ENCODE peak calls at places on chromosome 13, in seven cellular contexts. N, L, B, C, Y, Q and G are unnamed samples.

GRCh38 chr13:44417876-44418275 is 44.3 kb downstream of the SERP2 start:
- DNase-seq in C (no peak), Y (no peak), B (no peak), L (no peak), Q (peak), N (no peak), G (no peak)

GRCh38 chr13:24644051-24644450 is 36.2 kb upstream of the ATP12A start:
- DNase-seq in N (no peak), Q (no peak), B (no peak), L (no peak), C (no peak), Y (no peak), G (no peak)

GRCh38 chr13:34967851-34968562 is 25.9 kb downstream of the NBEA start:
- DNase-seq in Y (no peak), L (no peak), Q (no peak), C (no peak), B (no peak), N (no peak), G (no peak)

GRCh38 chr13:75881109-75881775 is 245.1 kb downstream of the LMO7 start:
- DNase-seq in C (no peak), Q (no peak), B (no peak), N (no peak), Y (no peak), L (no peak), G (no peak)

GRCh38 chr13:60837806-60838205 is 440.8 kb downstream of the TDRD3 start:
- DNase-seq in N (no peak), B (no peak), Y (no peak), Q (no peak), C (no peak), L (no peak), G (no peak)

GRCh38 chr13:67296511-67296910 is 66.4 kb upstream of the PCDH9 start:
- DNase-seq in N (no peak), Y (no peak), C (no peak), Q (no peak), B (no peak), L (no peak), G (no peak)

GRCh38 chr13:25473864-25474263 is 102.1 kb downstream of the ATP8A2 start:
- DNase-seq in B (no peak), L (no peak), N (no peak), C (no peak), Y (no peak), Q (no peak), G (no peak)

GRCh38 chr13:30666113-30666512 is 48.4 kb downstream of the USPL1 start:
- DNase-seq in C (no peak), B (no peak), N (no peak), Q (no peak), L (no peak), Y (no peak), G (no peak)

GRCh38 chr13:96984061-96984508 is 10.2 kb downstream of the OXGR1 start:
- DNase-seq in Y (no peak), N (no peak), Q (no peak), C (peak), B (peak), L (peak), G (no peak)

GRCh38 chr13:26721251-26721939 is 39.2 kb downstream of the GPR12 start:
- DNase-seq in C (no peak), B (peak), L (no peak), N (no peak), Y (no peak), Q (peak), G (peak)

GRCh38 chr13:98535501-98536357 is 41.2 kb downstream of the STK24 start:
- DNase-seq in Y (no peak), C (no peak), N (no peak), B (no peak), L (no peak), Q (no peak), G (no peak)

GRCh38 chr13:34751492-34751891 is 190.6 kb upstream of the NBEA start:
- DNase-seq in N (no peak), C (no peak), L (no peak), Y (no peak), Q (no peak), B (no peak), G (no peak)

GRCh38 chr13:113493315-113493951 is 2.9 kb upstream of the DCUN1D2 start:
- DNase-seq in Y (no peak), B (no peak), L (no peak), Q (no peak), N (no peak), C (no peak), G (peak)

GRCh38 chr13:41645313-41645712 is 188.0 kb downstream of the RGCC start:
- DNase-seq in L (no peak), N (no peak), B (no peak), Y (no peak), Q (no peak), C (no peak), G (no peak)

GRCh38 chr13:44273991-44274810 is 99.4 kb upstream of the SERP2 start:
- DNase-seq in L (no peak), Y (no peak), B (no peak), Q (peak), N (no peak), C (no peak), G (no peak)

GRCh38 chr13:95569966-95570365 is 17.4 kb downstream of the CLDN10 start:
- DNase-seq in N (no peak), Y (no peak), Q (no peak), B (no peak), C (no peak), L (no peak), G (no peak)

GRCh38 chr13:40315416-40316064 is 350.9 kb downstream of the FOXO1 start:
- DNase-seq in B (no peak), Y (no peak), C (no peak), Q (no peak), N (no peak), L (no peak), G (no peak)

GRCh38 chr13:105599477-105600037 is 935.9 kb downstream of the EFNB2 start:
- DNase-seq in C (no peak), Y (no peak), L (no peak), B (no peak), N (no peak), Q (no peak), G (no peak)

GRCh38 chr13:96052655-96053002 is 572 bp downstream of the UGGT2 start:
- DNase-seq in C (no peak), L (peak), Y (no peak), Q (peak), N (no peak), B (no peak), G (no peak)

GRCh38 chr13:95002968-95003813 is 290.8 kb upstream of the SOX21 start:
- DNase-seq in L (no peak), Q (no peak), N (no peak), C (peak), B (peak), Y (no peak), G (no peak)

GRCh38 chr13:38872693-38873092 is 117.9 kb downstream of the STOML3 start:
- DNase-seq in B (peak), Q (no peak), N (peak), Y (no peak), C (peak), L (peak), G (no peak)

GRCh38 chr13:31050486-31051400 is 111.0 kb downstream of the HSPH1 start:
- DNase-seq in C (no peak), L (no peak), B (no peak), N (no peak), Q (no peak), Y (no peak), G (no peak)

GRCh38 chr13:34847751-34848150 is 94.3 kb upstream of the NBEA start:
- DNase-seq in Y (no peak), N (no peak), Q (no peak), C (peak), B (no peak), L (no peak), G (no peak)

GRCh38 chr13:23859455-23859854 is 29.7 kb downstream of the MIPEP start:
- DNase-seq in Y (no peak), C (no peak), Q (no peak), B (no peak), L (no peak), N (no peak), G (no peak)

GRCh38 chr13:77994166-77994565 is 75.5 kb upstream of the EDNRB start:
- DNase-seq in B (no peak), Q (no peak), L (no peak), Y (no peak), C (no peak), N (no peak), G (no peak)

GRCh38 chr13:71514900-71515598 is 352.0 kb downstream of the DACH1 start:
- DNase-seq in Y (no peak), B (no peak), L (no peak), Q (no peak), N (no peak), C (no peak), G (no peak)

GRCh38 chr13:27985600-27985999 is 2.9 kb downstream of the URAD start:
- DNase-seq in B (no peak), Q (no peak), Y (no peak), N (no peak), C (no peak), L (no peak), G (no peak)

GRCh38 chr13:100941811-100942361 is 267.3 kb upstream of the TMTC4 start:
- DNase-seq in L (no peak), C (no peak), N (no peak), Q (no peak), B (no peak), Y (no peak), G (no peak)

GRCh38 chr13:30774214-30774730 is 38.9 kb downstream of the ALOX5AP start:
- DNase-seq in L (no peak), Y (no peak), B (no peak), N (no peak), Q (no peak), C (no peak), G (no peak)

GRCh38 chr13:31282741-31283455 is 83.1 kb downstream of the B3GLCT start:
- DNase-seq in N (no peak), C (no peak), B (no peak), L (no peak), Y (no peak), Q (no peak), G (no peak)

GRCh38 chr13:75908137-75908536 is 272.0 kb downstream of the LMO7 start:
- DNase-seq in N (no peak), Q (no peak), Y (no peak), C (no peak), B (no peak), L (no peak), G (no peak)

GRCh38 chr13:19862511-19863313 is 737 bp downstream of the ZMYM5 start:
- DNase-seq in L (no peak), B (no peak), Y (peak), N (no peak), C (peak), Q (peak), G (no peak)

GRCh38 chr13:23993439-23993980 is 96.2 kb upstream of the C1QTNF9B start:
- DNase-seq in N (no peak), Y (no peak), B (no peak), L (no peak), Q (no peak), C (no peak), G (no peak)

GRCh38 chr13:89375839-89376238 is 1704.7 kb downstream of the SLITRK5 start:
- DNase-seq in C (no peak), Q (no peak), L (no peak), B (no peak), N (no peak), Y (no peak), G (no peak)

GRCh38 chr13:43663474-43664090 is 123.2 kb downstream of the ENOX1 start:
- DNase-seq in C (no peak), Q (no peak), Y (no peak), B (no peak), L (no peak), N (no peak), G (no peak)

GRCh38 chr13:99605417-99606321 is 104.4 kb downstream of the TM9SF2 start:
- DNase-seq in Y (peak), N (peak), B (peak), L (peak), Q (no peak), C (peak), G (no peak)
- TF ChIP-seq CTCF in Y (peak), N (peak), B (no peak), L (no peak), Q (no peak), C (peak), G (peak)

GRCh38 chr13:29484236-29484635 is 111.3 kb downstream of the SLC7A1 start:
- DNase-seq in C (no peak), B (peak), Q (no peak), N (no peak), L (no peak), Y (no peak), G (no peak)
- TF ChIP-seq CTCF in C (no peak), B (no peak), Q (no peak), N (no peak), L (no peak), Y (no peak), G (no peak)

GRCh38 chr13:88066847-88067246 is 395.7 kb downstream of the SLITRK5 start:
- DNase-seq in B (no peak), L (no peak), Y (no peak), Q (no peak), C (no peak), N (no peak), G (no peak)

GRCh38 chr13:88068316-88068715 is 397.1 kb downstream of the SLITRK5 start:
- DNase-seq in B (no peak), Q (no peak), Y (no peak), N (no peak), L (no peak), C (no peak), G (no peak)

GRCh38 chr13:88071371-88071770 is 400.2 kb downstream of the SLITRK5 start:
- DNase-seq in Y (no peak), C (no peak), N (no peak), Q (no peak), B (no peak), L (no peak), G (no peak)

GRCh38 chr13:88063741-88064140 is 392.6 kb downstream of the SLITRK5 start:
- DNase-seq in L (no peak), Y (no peak), C (no peak), B (no peak), Q (no peak), N (no peak), G (no peak)

DNA sequence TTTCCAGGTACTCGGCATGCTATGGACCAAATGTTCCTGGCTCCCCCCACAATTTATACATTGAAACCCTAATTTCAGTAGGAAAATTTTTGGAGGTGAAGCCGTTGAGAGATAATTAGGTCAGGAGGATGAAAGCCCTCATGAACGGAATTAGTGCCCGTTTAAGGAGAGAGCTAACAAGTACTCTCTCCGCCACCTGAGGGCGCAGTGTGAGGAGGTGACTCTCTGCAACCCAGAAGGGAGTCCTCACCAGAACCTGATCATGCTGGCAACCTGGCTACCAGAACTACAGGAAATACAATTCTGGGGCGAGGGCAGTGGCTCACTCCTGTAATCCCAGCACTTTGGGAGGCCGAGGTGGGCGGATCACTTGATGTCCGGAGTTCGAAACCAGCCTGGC is 397.8 kb downstream of the SLITRK5 start:
- DNase-seq in Q (no peak), B (peak), N (no peak), L (peak), C (peak), Y (no peak), G (no peak)
- TF ChIP-seq CTCF in Q (no peak), B (peak), N (no peak), L (no peak), C (peak), Y (no peak), G (no peak)

GRCh38 chr13:65882810-65883209 is 1347.3 kb downstream of the PCDH9 start:
- DNase-seq in N (no peak), Q (no peak), C (no peak), B (no peak), L (no peak), Y (no peak), G (no peak)
- TF ChIP-seq CTCF in N (peak), Q (no peak), C (peak), B (peak), L (peak), Y (no peak), G (peak)

GRCh38 chr13:111006508-111007031 is 91.7 kb upstream of the ANKRD10 start:
- DNase-seq in L (no peak), N (no peak), Q (peak), Y (no peak), C (no peak), B (no peak), G (no peak)

GRCh38 chr13:111004444-111004843 is 89.6 kb upstream of the ANKRD10 start:
- DNase-seq in N (no peak), Y (no peak), L (no peak), C (no peak), B (no peak), Q (no peak), G (no peak)

GRCh38 chr13:111007209-111007608 is 92.3 kb upstream of the ANKRD10 start:
- DNase-seq in Y (no peak), C (no peak), Q (no peak), B (no peak), N (no peak), L (no peak), G (no peak)

GRCh38 chr13:111005364-111005763 is 90.5 kb upstream of the ANKRD10 start:
- DNase-seq in B (no peak), C (no peak), Y (no peak), N (no peak), L (no peak), Q (no peak), G (no peak)

DNA sequence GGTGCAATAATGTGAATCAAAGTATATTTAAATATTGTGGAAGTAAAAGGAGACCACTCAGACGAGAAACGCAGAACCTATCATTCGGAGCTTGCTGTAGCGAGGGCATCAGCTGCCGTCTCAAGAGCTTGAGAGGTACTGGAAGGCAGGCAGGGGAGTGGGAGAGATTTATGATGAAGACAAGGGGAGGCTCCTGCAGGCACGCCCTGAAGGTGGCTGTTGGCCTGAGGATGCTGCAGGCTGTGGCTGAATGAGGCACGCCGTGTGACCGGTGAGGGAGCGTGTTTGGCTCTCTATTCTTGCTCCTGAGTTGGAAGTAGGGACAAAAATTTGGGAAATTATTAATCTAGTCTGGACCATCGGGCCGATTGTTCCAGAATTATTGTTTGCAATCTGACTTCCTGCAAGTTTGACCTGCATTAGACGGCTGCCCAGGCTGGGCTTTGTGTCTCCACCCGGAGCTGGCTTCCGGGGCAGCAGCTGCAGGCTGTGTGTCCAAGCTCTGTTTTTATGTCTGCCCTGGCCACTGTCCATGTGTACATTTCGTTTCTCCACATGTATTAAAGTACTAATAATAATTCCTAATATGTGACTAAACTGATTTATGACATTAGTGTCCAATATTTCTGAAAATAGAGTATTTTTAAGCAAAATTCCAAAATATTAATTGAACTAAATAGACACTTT is 91.1 kb upstream of the ANKRD10 start:
- DNase-seq in B (no peak), N (no peak), Y (no peak), Q (no peak), L (no peak), C (no peak), G (no peak)
- TF ChIP-seq CTCF in B (no peak), N (no peak), Y (no peak), Q (no peak), L (no peak), C (no peak), G (no peak)